ENCODE peak calls at places on chromosome 10, in nine cellular contexts. One of them, this sample, is unnamed.

GRCh38 chr10:72263613-72264241 is 10.0 kb upstream of the DDIT4 start:
- DNase-seq in CD8-positive, alpha-beta memory T cell: no peak
- DNase-seq in aorta: no peak
- DNase-seq in pancreas: peak; percentile 80
- DNase-seq in cardiac muscle cell: peak; percentile 35
- DNase-seq in IMR-90: no peak
- DNase-seq in AG04450: no peak
- DNase-seq in PC-3: peak; percentile 73
- DNase-seq in iPS DF 6.9: no peak
- DNase-seq in this sample: no peak

GRCh38 chr10:114499630-114500190 is 95.4 kb upstream of the AFAP1L2 start:
- DNase-seq in PC-3: peak; percentile 43
- DNase-seq in aorta: no peak
- DNase-seq in CD8-positive, alpha-beta memory T cell: no peak
- DNase-seq in cardiac muscle cell: no peak
- DNase-seq in AG04450: no peak
- DNase-seq in IMR-90: no peak
- DNase-seq in iPS DF 6.9: no peak
- DNase-seq in pancreas: no peak
- DNase-seq in this sample: no peak

GRCh38 chr10:77603529-77603927 is 34.1 kb downstream of the KCNMA1 start:
- DNase-seq in AG04450: no peak
- DNase-seq in pancreas: no peak
- DNase-seq in cardiac muscle cell: no peak
- DNase-seq in aorta: no peak
- DNase-seq in PC-3: peak; percentile 34
- DNase-seq in CD8-positive, alpha-beta memory T cell: no peak
- DNase-seq in iPS DF 6.9: no peak
- DNase-seq in IMR-90: peak; percentile 44
- DNase-seq in this sample: no peak

GRCh38 chr10:67119648-67120047 is 193.8 kb downstream of the LRRTM3 start:
- DNase-seq in aorta: no peak
- DNase-seq in AG04450: no peak
- DNase-seq in pancreas: no peak
- DNase-seq in iPS DF 6.9: no peak
- DNase-seq in CD8-positive, alpha-beta memory T cell: no peak
- DNase-seq in IMR-90: no peak
- DNase-seq in cardiac muscle cell: no peak
- DNase-seq in PC-3: peak; percentile 48
- DNase-seq in this sample: no peak

GRCh38 chr10:77841711-77842375 is 84.7 kb downstream of the DLG5 start:
- DNase-seq in IMR-90: no peak
- DNase-seq in cardiac muscle cell: no peak
- DNase-seq in iPS DF 6.9: no peak
- DNase-seq in aorta: no peak
- DNase-seq in pancreas: no peak
- DNase-seq in PC-3: no peak
- DNase-seq in CD8-positive, alpha-beta memory T cell: no peak
- DNase-seq in AG04450: no peak
- DNase-seq in this sample: no peak

GRCh38 chr10:73908853-73909611 is 1.9 kb upstream of the PLAU start:
- DNase-seq in iPS DF 6.9: no peak
- DNase-seq in aorta: peak; percentile 73
- DNase-seq in CD8-positive, alpha-beta memory T cell: peak; percentile 27
- DNase-seq in IMR-90: peak; percentile 100
- DNase-seq in AG04450: peak; percentile 99
- DNase-seq in cardiac muscle cell: peak; percentile 86
- DNase-seq in pancreas: no peak
- DNase-seq in PC-3: peak; percentile 100
- DNase-seq in this sample: no peak

GRCh38 chr10:59830601-59831259 is 75.6 kb downstream of the CCDC6 start:
- DNase-seq in pancreas: no peak
- DNase-seq in aorta: no peak
- DNase-seq in AG04450: peak; percentile 20
- DNase-seq in PC-3: peak; percentile 88
- DNase-seq in CD8-positive, alpha-beta memory T cell: no peak
- DNase-seq in cardiac muscle cell: peak; percentile 75
- DNase-seq in iPS DF 6.9: peak; percentile 79
- DNase-seq in IMR-90: peak; percentile 56
- DNase-seq in this sample: no peak

GRCh38 chr10:96772239-96772638 is 51.9 kb upstream of the PIK3AP1 start:
- DNase-seq in aorta: no peak
- DNase-seq in AG04450: no peak
- DNase-seq in IMR-90: no peak
- DNase-seq in pancreas: no peak
- DNase-seq in cardiac muscle cell: no peak
- DNase-seq in CD8-positive, alpha-beta memory T cell: no peak
- DNase-seq in PC-3: no peak
- DNase-seq in iPS DF 6.9: no peak
- DNase-seq in this sample: no peak

GRCh38 chr10:104081998-104082397 is 3.7 kb downstream of the COL17A1 start:
- DNase-seq in IMR-90: no peak
- DNase-seq in CD8-positive, alpha-beta memory T cell: no peak
- DNase-seq in AG04450: no peak
- DNase-seq in cardiac muscle cell: no peak
- DNase-seq in pancreas: no peak
- DNase-seq in iPS DF 6.9: no peak
- DNase-seq in aorta: no peak
- DNase-seq in PC-3: no peak
- DNase-seq in this sample: no peak

GRCh38 chr10:5861269-5862031 is 28.2 kb downstream of the ANKRD16 start:
- DNase-seq in IMR-90: peak; percentile 92
- DNase-seq in PC-3: peak; percentile 76
- DNase-seq in aorta: no peak
- DNase-seq in cardiac muscle cell: peak; percentile 76
- DNase-seq in AG04450: peak; percentile 47
- DNase-seq in pancreas: no peak
- DNase-seq in iPS DF 6.9: no peak
- DNase-seq in CD8-positive, alpha-beta memory T cell: no peak
- DNase-seq in this sample: no peak

GRCh38 chr10:46232666-46233065 is 54.1 kb upstream of the ANTXRL start:
- DNase-seq in CD8-positive, alpha-beta memory T cell: no peak
- DNase-seq in PC-3: no peak
- DNase-seq in aorta: no peak
- DNase-seq in AG04450: no peak
- DNase-seq in IMR-90: no peak
- DNase-seq in pancreas: no peak
- DNase-seq in iPS DF 6.9: no peak
- DNase-seq in cardiac muscle cell: no peak
- DNase-seq in this sample: no peak

GRCh38 chr10:78416031-78416800 is 382.6 kb downstream of the RPS24 start:
- DNase-seq in AG04450: no peak
- DNase-seq in iPS DF 6.9: no peak
- DNase-seq in cardiac muscle cell: no peak
- DNase-seq in PC-3: peak; percentile 98
- DNase-seq in IMR-90: peak; percentile 73
- DNase-seq in aorta: no peak
- DNase-seq in CD8-positive, alpha-beta memory T cell: no peak
- DNase-seq in pancreas: no peak
- DNase-seq in this sample: no peak

GRCh38 chr10:104678658-104679057 is 37.6 kb downstream of the SORCS3 start:
- DNase-seq in pancreas: no peak
- DNase-seq in IMR-90: no peak
- DNase-seq in iPS DF 6.9: no peak
- DNase-seq in aorta: no peak
- DNase-seq in PC-3: no peak
- DNase-seq in cardiac muscle cell: no peak
- DNase-seq in AG04450: no peak
- DNase-seq in CD8-positive, alpha-beta memory T cell: no peak
- DNase-seq in this sample: no peak

GRCh38 chr10:110006358-110007170 is 1.2 kb upstream of the ADD3 start:
- DNase-seq in cardiac muscle cell: peak; percentile 80
- DNase-seq in pancreas: peak; percentile 48
- DNase-seq in AG04450: no peak
- DNase-seq in IMR-90: peak; percentile 70
- DNase-seq in iPS DF 6.9: no peak
- DNase-seq in CD8-positive, alpha-beta memory T cell: peak; percentile 1
- DNase-seq in aorta: peak; percentile 86
- DNase-seq in PC-3: no peak
- DNase-seq in this sample: no peak

GRCh38 chr10:60453031-60453430 is 63.4 kb upstream of the ANK3 start:
- DNase-seq in PC-3: no peak
- DNase-seq in cardiac muscle cell: no peak
- DNase-seq in IMR-90: no peak
- DNase-seq in pancreas: no peak
- DNase-seq in CD8-positive, alpha-beta memory T cell: no peak
- DNase-seq in aorta: no peak
- DNase-seq in iPS DF 6.9: no peak
- DNase-seq in AG04450: no peak
- DNase-seq in this sample: no peak

GRCh38 chr10:132107211-132107946 is 41.6 kb downstream of the JAKMIP3 start:
- DNase-seq in AG04450: no peak
- DNase-seq in CD8-positive, alpha-beta memory T cell: no peak
- DNase-seq in iPS DF 6.9: no peak
- DNase-seq in pancreas: no peak
- DNase-seq in IMR-90: no peak
- DNase-seq in cardiac muscle cell: no peak
- DNase-seq in PC-3: no peak
- DNase-seq in aorta: no peak
- DNase-seq in this sample: no peak

GRCh38 chr10:131201741-131202515 is 109.6 kb downstream of the TCERG1L start:
- DNase-seq in aorta: no peak
- DNase-seq in pancreas: no peak
- DNase-seq in PC-3: no peak
- DNase-seq in iPS DF 6.9: no peak
- DNase-seq in IMR-90: no peak
- DNase-seq in CD8-positive, alpha-beta memory T cell: no peak
- DNase-seq in AG04450: no peak
- DNase-seq in cardiac muscle cell: no peak
- DNase-seq in this sample: no peak

GRCh38 chr10:73591578-73591902 is 398 bp upstream of the USP54 start:
- DNase-seq in aorta: no peak
- DNase-seq in cardiac muscle cell: no peak
- DNase-seq in CD8-positive, alpha-beta memory T cell: no peak
- DNase-seq in PC-3: no peak
- DNase-seq in pancreas: no peak
- DNase-seq in IMR-90: no peak
- DNase-seq in AG04450: no peak
- DNase-seq in iPS DF 6.9: no peak
- DNase-seq in this sample: no peak

GRCh38 chr10:65500716-65501115 is 1425.1 kb upstream of the LRRTM3 start:
- DNase-seq in AG04450: no peak
- DNase-seq in IMR-90: no peak
- DNase-seq in cardiac muscle cell: no peak
- DNase-seq in pancreas: no peak
- DNase-seq in CD8-positive, alpha-beta memory T cell: no peak
- DNase-seq in aorta: no peak
- DNase-seq in PC-3: no peak
- DNase-seq in iPS DF 6.9: no peak
- DNase-seq in this sample: no peak

GRCh38 chr10:80414126-80414898 is 6.0 kb downstream of the PRXL2A start:
- DNase-seq in pancreas: no peak
- DNase-seq in aorta: no peak
- DNase-seq in iPS DF 6.9: no peak
- DNase-seq in PC-3: no peak
- DNase-seq in cardiac muscle cell: no peak
- DNase-seq in CD8-positive, alpha-beta memory T cell: no peak
- DNase-seq in AG04450: peak; percentile 6
- DNase-seq in IMR-90: peak; percentile 12
- DNase-seq in this sample: no peak

DNA sequence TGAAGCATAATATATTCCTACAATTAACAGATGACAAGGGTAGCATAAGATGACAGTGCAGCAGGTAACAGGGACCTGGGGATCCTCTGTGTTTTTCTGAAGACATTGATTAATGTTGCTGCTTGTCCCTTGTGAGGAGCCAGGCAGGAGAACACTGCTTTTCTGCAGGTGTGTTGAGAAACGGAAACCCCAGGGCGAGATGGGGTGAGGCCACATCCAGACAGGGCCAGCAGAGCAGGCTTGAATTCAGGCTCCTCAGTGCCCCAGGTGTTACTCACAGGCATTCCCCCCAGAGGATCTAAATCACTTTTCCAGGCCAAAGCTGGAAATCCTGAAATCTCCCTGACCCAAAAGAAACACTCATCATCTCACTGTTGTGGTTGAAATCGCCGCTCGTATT is 105.3 kb downstream of the CCDC3 start:
- DNase-seq in aorta: no peak
- DNase-seq in IMR-90: no peak
- DNase-seq in iPS DF 6.9: no peak
- DNase-seq in AG04450: no peak
- DNase-seq in CD8-positive, alpha-beta memory T cell: no peak
- DNase-seq in cardiac muscle cell: no peak
- DNase-seq in PC-3: no peak
- DNase-seq in pancreas: no peak
- DNase-seq in this sample: no peak
- H3K9me3 ChIP-seq in aorta: no peaks in the 10 kb centered on the region
- H3K9me3 ChIP-seq in IMR-90: peaks cover 3% of the 10 kb centered on the region
- H3K9me3 ChIP-seq in iPS DF 6.9: no peaks in the 10 kb centered on the region
- H3K9me3 ChIP-seq in AG04450: no peaks in the 10 kb centered on the region
- H3K9me3 ChIP-seq in CD8-positive, alpha-beta memory T cell: no peaks in the 10 kb centered on the region
- H3K9me3 ChIP-seq in cardiac muscle cell: no peaks in the 10 kb centered on the region
- H3K9me3 ChIP-seq in PC-3: no peaks in the 10 kb centered on the region
- H3K9me3 ChIP-seq in pancreas: no peaks in the 10 kb centered on the region
- H3K9me3 ChIP-seq in this sample: no peaks in the 10 kb centered on the region

GRCh38 chr10:38118072-38118807 is 24.1 kb downstream of the ZNF37A start:
- DNase-seq in IMR-90: peak; percentile 20
- DNase-seq in iPS DF 6.9: no peak
- DNase-seq in PC-3: peak; percentile 6
- DNase-seq in aorta: no peak
- DNase-seq in AG04450: no peak
- DNase-seq in CD8-positive, alpha-beta memory T cell: no peak
- DNase-seq in cardiac muscle cell: peak; percentile 12
- DNase-seq in pancreas: no peak
- DNase-seq in this sample: no peak
- H3K9me3 ChIP-seq in IMR-90: peaks cover 65% of the 10 kb centered on the region
- H3K9me3 ChIP-seq in iPS DF 6.9: peaks cover 12% of the 10 kb centered on the region
- H3K9me3 ChIP-seq in PC-3: peaks cover 92% of the 10 kb centered on the region
- H3K9me3 ChIP-seq in aorta: peaks cover 27% of the 10 kb centered on the region
- H3K9me3 ChIP-seq in AG04450: peaks cover 48% of the 10 kb centered on the region
- H3K9me3 ChIP-seq in CD8-positive, alpha-beta memory T cell: peaks cover 84% of the 10 kb centered on the region
- H3K9me3 ChIP-seq in cardiac muscle cell: no peaks in the 10 kb centered on the region
- H3K9me3 ChIP-seq in pancreas: no peaks in the 10 kb centered on the region
- H3K9me3 ChIP-seq in this sample: peaks cover 70% of the 10 kb centered on the region

DNA sequence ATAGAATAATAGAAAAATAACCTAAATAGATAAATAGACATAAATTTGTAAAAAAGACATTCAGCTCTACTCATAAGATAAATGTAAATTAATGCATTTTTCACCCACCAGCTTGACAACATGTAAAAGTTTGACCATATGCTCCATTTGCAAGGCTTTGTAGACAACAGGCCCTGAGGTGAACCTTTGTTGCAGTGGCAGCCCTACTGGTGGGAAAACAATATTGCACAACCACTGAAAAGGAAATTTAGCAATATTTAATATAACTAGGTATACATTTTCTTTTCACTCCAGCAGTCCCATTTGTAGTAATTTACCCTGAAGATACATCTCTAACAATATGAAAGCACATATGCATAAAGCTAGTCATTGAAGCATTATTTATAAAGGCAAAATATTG is 39.0 kb upstream of the ADRA2A start:
- DNase-seq in CD8-positive, alpha-beta memory T cell: no peak
- DNase-seq in IMR-90: no peak
- DNase-seq in cardiac muscle cell: peak; percentile 10
- DNase-seq in AG04450: no peak
- DNase-seq in aorta: no peak
- DNase-seq in iPS DF 6.9: no peak
- DNase-seq in PC-3: peak; percentile 6
- DNase-seq in pancreas: no peak
- DNase-seq in this sample: no peak
- H3K9me3 ChIP-seq in CD8-positive, alpha-beta memory T cell: peaks cover 5% of the 10 kb centered on the region
- H3K9me3 ChIP-seq in IMR-90: peaks cover 8% of the 10 kb centered on the region
- H3K9me3 ChIP-seq in cardiac muscle cell: no peaks in the 10 kb centered on the region
- H3K9me3 ChIP-seq in AG04450: peaks cover 8% of the 10 kb centered on the region
- H3K9me3 ChIP-seq in aorta: peaks cover 8% of the 10 kb centered on the region
- H3K9me3 ChIP-seq in iPS DF 6.9: no peaks in the 10 kb centered on the region
- H3K9me3 ChIP-seq in PC-3: no peaks in the 10 kb centered on the region
- H3K9me3 ChIP-seq in pancreas: no peaks in the 10 kb centered on the region
- H3K9me3 ChIP-seq in this sample: peaks cover 14% of the 10 kb centered on the region

GRCh38 chr10:42593284-42593683 is 45.1 kb downstream of the ZNF33B start:
- DNase-seq in CD8-positive, alpha-beta memory T cell: no peak
- DNase-seq in IMR-90: no peak
- DNase-seq in cardiac muscle cell: no peak
- DNase-seq in iPS DF 6.9: no peak
- DNase-seq in pancreas: no peak
- DNase-seq in PC-3: no peak
- DNase-seq in aorta: no peak
- DNase-seq in AG04450: no peak
- DNase-seq in this sample: no peak
- H3K9me3 ChIP-seq in CD8-positive, alpha-beta memory T cell: peaks cover 48% of the 10 kb centered on the region
- H3K9me3 ChIP-seq in IMR-90: peaks cover 19% of the 10 kb centered on the region
- H3K9me3 ChIP-seq in cardiac muscle cell: no peaks in the 10 kb centered on the region
- H3K9me3 ChIP-seq in iPS DF 6.9: peaks cover 1% of the 10 kb centered on the region
- H3K9me3 ChIP-seq in pancreas: no peaks in the 10 kb centered on the region
- H3K9me3 ChIP-seq in PC-3: peaks cover 53% of the 10 kb centered on the region
- H3K9me3 ChIP-seq in aorta: peaks cover 6% of the 10 kb centered on the region
- H3K9me3 ChIP-seq in AG04450: peaks cover 4% of the 10 kb centered on the region
- H3K9me3 ChIP-seq in this sample: peaks cover 41% of the 10 kb centered on the region